ENCODE peak calls at places on chromosomes 5 and 9, in five cellular contexts. G, J, T, P and V are unnamed samples.

GRCh38 chr5:7878381-7878873 is 9.5 kb downstream of the MTRR start:
- DNase-seq in G (no peak), J (no peak), T (no peak), P (no peak), V (no peak)

GRCh38 chr5:92560698-92561361 is 1020.2 kb downstream of the NR2F1-AS1 start:
- DNase-seq in G (no peak), J (no peak), T (no peak), P (no peak), V (no peak)

GRCh38 chr5:170720179-170720578 is 63.3 kb upstream of the GABRP start:
- DNase-seq in G (no peak), J (no peak), T (no peak), P (no peak), V (no peak)

GRCh38 chr9:112308576-112308975 is 24.8 kb downstream of the PTBP3 start:
- DNase-seq in G (no peak), J (no peak), T (no peak), P (no peak), V (no peak)

GRCh38 chr5:23977996-23978395 is 470.6 kb downstream of the PRDM9 start:
- DNase-seq in G (no peak), J (no peak), T (peak), P (no peak), V (no peak)

GRCh38 chr5:76942581-76942980 is 10.3 kb upstream of the CRHBP start:
- DNase-seq in G (no peak), J (no peak), T (no peak), P (no peak), V (no peak)

GRCh38 chr5:179263391-179264052 is 81.7 kb downstream of the ADAMTS2 start:
- DNase-seq in G (peak), J (no peak), T (peak), P (peak), V (no peak)

GRCh38 chr5:174500636-174501035 is 223.7 kb upstream of the MSX2 start:
- DNase-seq in G (no peak), J (no peak), T (no peak), P (no peak), V (no peak)

GRCh38 chr9:136648746-136649145 is 14.0 kb upstream of the EGFL7 start:
- DNase-seq in G (peak), J (peak), T (no peak), P (peak), V (no peak)

GRCh38 chr9:103533318-103533717 is 538.2 kb downstream of the CYLC2 start:
- DNase-seq in G (no peak), J (no peak), T (no peak), P (no peak), V (no peak)

GRCh38 chr9:130661461-130662098 is 2.8 kb upstream of the PRDM12 start:
- DNase-seq in G (no peak), J (no peak), T (no peak), P (no peak), V (no peak)

GRCh38 chr5:54658014-54658413 is 140.5 kb downstream of the SNX18 start:
- DNase-seq in G (no peak), J (no peak), T (no peak), P (no peak), V (no peak)

GRCh38 chr9:118606669-118607068 is 762.6 kb downstream of the BRINP1 start:
- DNase-seq in G (no peak), J (no peak), T (no peak), P (no peak), V (no peak)

GRCh38 chr5:173556142-173557028 is 60.1 kb downstream of the BOD1 start:
- DNase-seq in G (no peak), J (no peak), T (no peak), P (no peak), V (no peak)

GRCh38 chr9:130276955-130277354 is 11.4 kb downstream of the HMCN2 start:
- DNase-seq in G (no peak), J (peak), T (no peak), P (peak), V (peak)

GRCh38 chr9:28782630-28783029 is 1209.3 kb upstream of the C9orf72 start:
- DNase-seq in G (no peak), J (no peak), T (no peak), P (no peak), V (no peak)

GRCh38 chr5:9775339-9775738 is 145.2 kb upstream of the TAS2R1 start:
- DNase-seq in G (no peak), J (no peak), T (no peak), P (no peak), V (no peak)

GRCh38 chr5:64532657-64533056 is 26.8 kb downstream of the RGS7BP start:
- DNase-seq in G (no peak), J (no peak), T (no peak), P (no peak), V (no peak)

GRCh38 chr5:35771321-35771720 is 85.4 kb upstream of the IL7R start:
- DNase-seq in G (no peak), J (no peak), T (no peak), P (no peak), V (no peak)

GRCh38 chr9:116087246-116087645 is 66.3 kb upstream of the PAPPA start:
- DNase-seq in G (peak), J (no peak), T (no peak), P (no peak), V (no peak)

GRCh38 chr5:150000261-150000989 is at the start of the genes HMGXB3 and TIGD6:
- DNase-seq in G (peak), J (peak), T (peak), P (peak), V (peak)
- TF ChIP-seq CTCF in G (no peak), J (peak), T (peak), P (no peak), V (peak)

GRCh38 chr5:1735320-1735970 is 64.2 kb downstream of the MRPL36 start:
- DNase-seq in G (no peak), J (no peak), T (no peak), P (peak), V (peak)
- TF ChIP-seq CTCF in G (no peak), J (no peak), T (no peak), P (no peak), V (no peak)

GRCh38 chr9:109098221-109098959 is 21.4 kb downstream of the TMEM245 start:
- DNase-seq in G (no peak), J (no peak), T (peak), P (no peak), V (no peak)
- TF ChIP-seq CTCF in G (peak), J (no peak), T (peak), P (peak), V (peak)

GRCh38 chr9:94861589-94862241 is 135.2 kb downstream of the AOPEP start:
- DNase-seq in G (no peak), J (no peak), T (no peak), P (no peak), V (no peak)
- TF ChIP-seq CTCF in G (no peak), J (no peak), T (no peak), P (no peak), V (no peak)

GRCh38 chr5:141559481-141559880 is 59.3 kb downstream of the DIAPH1 start:
- DNase-seq in G (no peak), J (no peak), T (no peak), P (no peak), V (no peak)

GRCh38 chr5:141560725-141561483 is 57.9 kb downstream of the DIAPH1 start:
- DNase-seq in G (peak), J (no peak), T (peak), P (peak), V (no peak)

GRCh38 chr5:141557681-141558136 is 61.1 kb downstream of the DIAPH1 start:
- DNase-seq in G (peak), J (peak), T (peak), P (peak), V (no peak)

GRCh38 chr5:141560141-141560540 is 58.7 kb downstream of the DIAPH1 start:
- DNase-seq in G (no peak), J (no peak), T (peak), P (no peak), V (no peak)

GRCh38 chr5:141558150-141558549 is 60.6 kb downstream of the DIAPH1 start:
- DNase-seq in G (no peak), J (no peak), T (no peak), P (no peak), V (no peak)
- TF ChIP-seq CTCF in G (no peak), J (no peak), T (no peak), P (no peak), V (peak)

GRCh38 chr5:112210430-112211005 is 208.6 kb downstream of the EPB41L4A start:
- DNase-seq in G (no peak), J (no peak), T (peak), P (no peak), V (no peak)
- TF ChIP-seq CTCF in G (peak), J (peak), T (peak), P (peak), V (peak)

DNA sequence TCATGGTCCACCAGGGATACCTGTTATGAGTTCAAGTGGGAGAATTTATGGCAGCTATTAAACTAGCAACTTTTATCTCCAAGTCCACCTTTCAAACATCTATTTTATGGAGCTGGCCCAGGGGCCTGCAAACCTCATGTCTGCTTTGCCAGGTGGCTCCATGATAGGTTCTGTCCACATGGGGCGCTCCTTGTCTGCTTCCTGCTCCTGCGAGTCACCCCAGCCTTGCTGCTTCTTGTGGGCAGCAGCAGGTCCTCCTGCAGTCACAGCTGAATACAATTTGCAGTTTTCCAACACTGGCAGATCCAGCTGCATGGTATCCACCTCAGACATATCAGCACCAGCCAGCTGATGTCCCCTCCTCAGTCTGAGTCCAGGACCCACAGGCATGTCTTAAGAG is 39.6 kb upstream of the FRRS1L start:
- DNase-seq in G (no peak), J (no peak), T (no peak), P (no peak), V (no peak)
- TF ChIP-seq CTCF in G (no peak), J (no peak), T (no peak), P (no peak), V (peak)

GRCh38 chr9:134025606-134026541 is 593 bp downstream of the BRD3OS start:
- DNase-seq in G (peak), J (no peak), T (peak), P (no peak), V (peak)
- TF ChIP-seq CTCF in G (peak), J (peak), T (no peak), P (no peak), V (peak)